ENCODE peak calls at places on chromosome 22, in six cellular contexts. T is T-helper 1 cell; K is activated CD8-positive, alpha-beta memory T cell treated with anti-CD3 and anti-CD28 coated beads for 24 hours; S is NCI-H1092; I is HFFc6; N is stimulated activated CD4-positive, alpha-beta T cell treated with anti-CD3 and anti-CD28 coated beads, Interleukin-2, amount 100 ng/mL, for 48 hours. C is an unnamed sample.
A peak's percentile ranks its signal among the peaks of the same experiment; 100 is the strongest.

GRCh38 chr22:32600184-32600583 is 125.6 kb downstream of the FBXO7 start:
- DNase-seq in N (no peak), I (no peak), S (no peak), T (no peak), K (no peak), C (no peak)

GRCh38 chr22:25127274-25127673 is 72.4 kb upstream of the CRYBB3 start:
- DNase-seq in I (no peak), S (no peak), T (no peak), N (no peak), K (no peak), C (no peak)

GRCh38 chr22:45688606-45689080 is 17.0 kb downstream of the ATXN10 start:
- DNase-seq in I (peak; percentile 90), T (no peak), K (no peak), N (no peak), S (no peak), C (no peak)

GRCh38 chr22:29872145-29872893 is 10.7 kb upstream of the MTMR3 start:
- DNase-seq in S (no peak), T (no peak), K (no peak), N (no peak), I (no peak), C (no peak)

GRCh38 chr22:47125603-47126002 is 363.2 kb downstream of the TBC1D22A start:
- DNase-seq in S (no peak), K (no peak), T (no peak), N (no peak), I (no peak), C (no peak)

GRCh38 chr22:33919591-33920501 is at the start of gene LARGE1:
- DNase-seq in K (peak; percentile 60), I (no peak), N (no peak), T (no peak), S (peak; percentile 27), C (no peak)

GRCh38 chr22:39900306-39901227 is at the start of gene GRAP2:
- DNase-seq in I (no peak), K (peak; percentile 78), T (peak; percentile 26), S (no peak), N (no peak), C (no peak)

GRCh38 chr22:29744902-29745301 is 21.9 kb downstream of the ZMAT5 start:
- DNase-seq in T (no peak), K (no peak), S (peak; percentile 82), I (peak; percentile 59), N (no peak), C (peak; percentile 8)

GRCh38 chr22:25193130-25193529 is 6.5 kb upstream of the CRYBB3 start:
- DNase-seq in K (no peak), N (no peak), I (no peak), S (no peak), T (no peak), C (no peak)

GRCh38 chr22:36471341-36471821 is 10.1 kb downstream of the TXN2 start:
- DNase-seq in N (no peak), I (peak; percentile 81), S (no peak), T (no peak), K (no peak), C (no peak)